ENCODE peak calls at places on chromosomes 2 and 18, in four cellular contexts. O is stimulated activated CD8-positive, alpha-beta memory T cell treated with anti-CD3 and anti-CD28 coated beads, Interleukin-2, amount 100 ng/mL, for 1 hour; Z is activated T-cell treated with anti-CD3 and anti-CD28 coated beads, Interleukin-2, amount 50 U/mL, for 72 hours; L is EL. X is an unnamed sample.

GRCh38 chr2:168152902-168153301 is 94.5 kb downstream of the STK39 start:
- DNase-seq in O (no peak), Z (no peak), L (no peak), X (no peak)

GRCh38 chr2:28616618-28617017 is 120.8 kb downstream of the PLB1 start:
- DNase-seq in O (no peak), Z (no peak), L (peak; percentile 15), X (no peak)

GRCh38 chr2:584863-585823 is 92.1 kb downstream of the TMEM18 start:
- DNase-seq in O (no peak), Z (peak; percentile 40), L (no peak), X (peak; percentile 72)

GRCh38 chr2:172087191-172087779 is 2.0 kb downstream of the DLX1 start:
- DNase-seq in O (no peak), Z (no peak), L (no peak), X (no peak)

GRCh38 chr2:105801961-105802360 is 57.2 kb downstream of the NCK2 start:
- DNase-seq in O (no peak), Z (no peak), L (no peak), X (no peak)

GRCh38 chr2:50241292-50241691 is 790.6 kb downstream of the NRXN1 start:
- DNase-seq in O (no peak), Z (no peak), L (no peak), X (no peak)

GRCh38 chr2:45908316-45909150 is 257.1 kb downstream of the PRKCE start:
- DNase-seq in O (no peak), Z (no peak), L (no peak), X (no peak)

GRCh38 chr18:74950479-74950878 is 258.5 kb downstream of the PTGR3 start:
- DNase-seq in O (no peak), Z (no peak), L (no peak), X (no peak)

GRCh38 chr2:229407170-229407569 is 136.1 kb upstream of the PID1 start:
- DNase-seq in O (no peak), Z (no peak), L (peak; percentile 80), X (no peak)

GRCh38 chr2:159140070-159140774 is 146.3 kb downstream of the WDSUB1 start:
- DNase-seq in O (no peak), Z (no peak), L (peak; percentile 82), X (no peak)

GRCh38 chr2:228602277-228602676 is 420.8 kb upstream of the SPHKAP start:
- DNase-seq in O (no peak), Z (no peak), L (peak; percentile 56), X (no peak)